ENCODE peak calls at places on chromosomes 3 and 15, in eight cellular contexts. Y, L, G, I, J, F, A and N are unnamed samples. For H3K4me1, the result is how much of the 10 kb centered on the place peaks cover.

GRCh38 chr3:191963182-191963581 is 502.2 kb downstream of the PYDC2 start:
- DNase-seq in F (no peak), J (no peak), A (no peak), G (no peak), I (no peak), Y (no peak), L (no peak), N (no peak)

GRCh38 chr3:187291001-187291511 is 481 bp downstream of the MASP1 start:
- DNase-seq in I (no peak), L (no peak), A (no peak), F (no peak), Y (no peak), J (no peak), G (no peak), N (no peak)

GRCh38 chr3:55183259-55183658 is 255.4 kb upstream of the LRTM1 start:
- DNase-seq in Y (no peak), A (no peak), I (no peak), G (no peak), L (no peak), F (no peak), J (no peak), N (no peak)

GRCh38 chr3:40713795-40714194 is 189.0 kb downstream of the ZNF621 start:
- DNase-seq in Y (no peak), G (no peak), I (no peak), F (no peak), A (no peak), J (no peak), L (no peak), N (no peak)

GRCh38 chr15:49085696-49086459 is 39.6 kb upstream of the SECISBP2L start:
- DNase-seq in G (no peak), I (no peak), J (no peak), A (no peak), Y (no peak), F (no peak), L (no peak), N (no peak)

GRCh38 chr3:21654662-21655061 is 96.3 kb downstream of the ZNF385D start:
- DNase-seq in A (no peak), F (no peak), I (no peak), G (no peak), J (no peak), Y (no peak), L (no peak), N (no peak)

GRCh38 chr15:51092480-51092879 is 2.2 kb downstream of the TNFAIP8L3 start:
- DNase-seq in Y (no peak), I (no peak), J (no peak), A (no peak), F (no peak), G (no peak), L (no peak), N (no peak)

GRCh38 chr15:57824186-57824585 is 117.7 kb downstream of the POLR2M start:
- DNase-seq in J (no peak), F (no peak), A (no peak), I (no peak), L (no peak), Y (no peak), G (no peak), N (no peak)

GRCh38 chr15:64897345-64897985 is 14.2 kb upstream of the ANKDD1A start:
- DNase-seq in F (no peak), I (peak), Y (no peak), A (peak), L (peak), G (no peak), J (no peak), N (peak)

GRCh38 chr15:38054488-38054887 is 120.0 kb downstream of the TMCO5A start:
- DNase-seq in L (no peak), J (no peak), I (no peak), A (no peak), F (no peak), Y (no peak), G (no peak), N (no peak)

GRCh38 chr3:173000553-173000952 is 140.5 kb downstream of the SPATA16 start:
- DNase-seq in G (no peak), F (no peak), I (no peak), Y (no peak), A (no peak), L (no peak), J (no peak), N (no peak)

GRCh38 chr15:58546635-58547627 is 115.1 kb downstream of the LIPC start:
- DNase-seq in F (no peak), A (peak), Y (peak), J (no peak), I (peak), G (no peak), L (peak), N (peak)

GRCh38 chr3:71512000-71512399 is 71.5 kb downstream of the FOXP1 start:
- DNase-seq in G (peak), J (no peak), I (no peak), L (no peak), F (no peak), A (no peak), Y (no peak), N (no peak)

GRCh38 chr3:48303021-48303420 is 30.4 kb downstream of the SPINK8 start:
- DNase-seq in F (no peak), A (no peak), I (no peak), L (no peak), J (no peak), Y (no peak), G (no peak), N (no peak)

GRCh38 chr3:118144919-118145318 is 889.7 kb downstream of the IGSF11 start:
- DNase-seq in Y (no peak), J (no peak), L (no peak), I (no peak), A (no peak), G (no peak), F (no peak), N (no peak)

GRCh38 chr3:124951511-124952390 is 17.2 kb upstream of the MUC13 start:
- DNase-seq in Y (no peak), J (no peak), I (no peak), G (no peak), F (no peak), A (no peak), L (no peak), N (no peak)

GRCh38 chr3:33425456-33425855 is 14.7 kb downstream of the UBP1 start:
- DNase-seq in F (no peak), A (no peak), L (no peak), I (no peak), Y (no peak), J (no peak), G (no peak), N (no peak)

GRCh38 chr15:47794266-47794914 is 77.1 kb downstream of the SEMA6D start:
- DNase-seq in Y (no peak), G (no peak), J (no peak), L (no peak), I (no peak), F (no peak), A (no peak), N (no peak)

GRCh38 chr15:63296195-63296594 is 18.8 kb downstream of the APH1B start:
- DNase-seq in J (no peak), Y (no peak), A (no peak), L (no peak), I (no peak), F (no peak), G (no peak), N (no peak)

GRCh38 chr3:25033407-25034029 is 394.5 kb upstream of the RARB start:
- DNase-seq in I (peak), A (peak), Y (peak), J (peak), F (no peak), L (peak), G (peak), N (peak)

GRCh38 chr15:37536967-37537624 is 397.3 kb upstream of the TMCO5A start:
- DNase-seq in G (no peak), A (no peak), F (no peak), J (no peak), L (no peak), I (peak), Y (no peak), N (no peak)

GRCh38 chr15:84702961-84703482 is 12.9 kb downstream of the SEC11A start:
- DNase-seq in A (peak), F (no peak), L (peak), Y (no peak), I (no peak), J (no peak), G (no peak), N (peak)

GRCh38 chr15:65743637-65744252 is 48.3 kb downstream of the DENND4A start:
- DNase-seq in L (no peak), J (no peak), G (no peak), A (no peak), Y (no peak), I (no peak), F (no peak), N (no peak)

DNA sequence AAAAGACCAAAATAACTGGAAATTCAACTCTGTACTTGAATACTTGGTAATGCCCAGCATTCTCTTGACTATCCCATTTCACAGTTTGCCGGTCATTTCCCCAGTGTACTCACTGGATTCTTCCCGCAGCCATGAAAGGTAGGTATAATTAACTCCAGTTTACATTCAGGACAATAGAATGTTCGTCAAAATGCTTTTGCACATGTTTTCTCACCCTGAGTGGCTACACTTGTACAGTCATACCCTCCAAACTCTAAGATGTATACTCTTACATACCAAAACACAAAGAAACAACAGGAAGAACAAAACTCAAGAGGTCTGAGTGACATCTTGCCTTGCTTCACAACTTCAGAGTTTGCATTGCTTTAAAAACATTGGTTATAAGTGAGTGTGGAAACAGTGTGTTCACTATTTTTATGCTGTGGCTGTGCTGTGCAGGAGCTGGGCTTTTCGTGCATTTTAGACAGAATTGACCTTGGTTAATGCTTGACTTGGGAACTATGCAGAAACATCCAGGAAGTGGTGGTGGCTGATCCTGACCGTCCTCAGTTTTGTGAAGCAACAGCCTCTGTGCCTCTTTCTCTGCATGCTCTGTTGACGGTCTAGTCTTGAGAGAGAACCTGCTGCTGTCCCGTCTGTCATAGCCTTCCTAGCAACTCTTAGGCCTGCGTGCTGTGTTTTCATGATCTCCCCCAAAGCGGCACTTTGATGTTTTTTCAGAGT is 90.5 kb downstream of the IGF1R start:
- DNase-seq in I (no peak), L (no peak), Y (no peak), G (no peak), J (no peak), A (no peak), F (no peak), N (no peak)
- H3K4me1 ChIP-seq in I (under half), L (under half), Y (half or more), G (under half), J (under half), A (half or more), F (under half), N (under half)

GRCh38 chr15:31344266-31344665 is 17.6 kb downstream of the KLF13 start:
- DNase-seq in A (peak), J (no peak), G (no peak), F (no peak), Y (no peak), L (no peak), I (no peak), N (no peak)
- H3K4me1 ChIP-seq in A (half or more), J (half or more), G (half or more), F (half or more), Y (under half), L (half or more), I (under half), N (half or more)

GRCh38 chr3:135565481-135565880 is 400.0 kb upstream of the PPP2R3A start:
- DNase-seq in G (no peak), F (no peak), Y (no peak), A (no peak), I (no peak), L (no peak), J (no peak), N (no peak)
- H3K4me1 ChIP-seq in G (under half), F (under half), Y (under half), A (under half), I (under half), L (under half), J (under half), N (under half)

GRCh38 chr3:129228891-129229585 is 20.4 kb upstream of the COPG1 start:
- DNase-seq in I (peak), A (peak), J (no peak), Y (no peak), G (no peak), F (no peak), L (peak), N (no peak)
- H3K4me1 ChIP-seq in I (half or more), A (half or more), J (under half), Y (half or more), G (under half), F (under half), L (under half), N (under half)

GRCh38 chr3:14438929-14439328 is 36.5 kb downstream of the SLC6A6 start:
- DNase-seq in J (no peak), Y (no peak), G (no peak), A (no peak), L (no peak), F (no peak), I (no peak), N (no peak)
- H3K4me1 ChIP-seq in J (under half), Y (half or more), G (under half), A (half or more), L (under half), F (under half), I (half or more), N (half or more)

GRCh38 chr15:76170426-76170800 is 110.6 kb downstream of the TMEM266 start:
- DNase-seq in F (no peak), J (no peak), A (no peak), G (no peak), L (no peak), Y (no peak), I (no peak), N (no peak)

GRCh38 chr15:76169792-76170425 is 110.1 kb downstream of the TMEM266 start:
- DNase-seq in G (no peak), Y (no peak), L (peak), I (no peak), F (no peak), J (no peak), A (no peak), N (peak)

GRCh38 chr15:76169013-76169412 is 109.2 kb downstream of the TMEM266 start:
- DNase-seq in J (no peak), G (peak), L (no peak), I (no peak), F (no peak), A (no peak), Y (no peak), N (no peak)

GRCh38 chr15:76165951-76166350 is 106.2 kb downstream of the TMEM266 start:
- DNase-seq in L (no peak), G (no peak), I (no peak), Y (no peak), A (no peak), J (no peak), F (no peak), N (peak)

GRCh38 chr15:76168237-76168984 is 108.6 kb downstream of the TMEM266 start:
- DNase-seq in G (no peak), F (no peak), J (no peak), L (no peak), Y (no peak), A (no peak), I (no peak), N (no peak)
- H3K4me1 ChIP-seq in G (under half), F (under half), J (under half), L (under half), Y (under half), A (under half), I (under half), N (under half)

GRCh38 chr3:149611149-149611548 is 46.7 kb downstream of the WWTR1 start:
- DNase-seq in G (no peak), L (no peak), A (no peak), F (no peak), Y (no peak), J (no peak), I (no peak), N (no peak)
- H3K4me1 ChIP-seq in G (under half), L (under half), A (half or more), F (under half), Y (half or more), J (under half), I (under half), N (under half)